ENCODE peak calls at places on chromosomes 6 and 20, in six cellular contexts. Y is transverse colon, Z is IMR-90, G is MM.1S, M is dorsolateral prefrontal cortex, I is psoas muscle. D is an unnamed sample.

GRCh38 chr20:45097485-45098095 is 3.3 kb downstream of the KCNS1 start:
- DNase-seq in G (no peak), Y (peak), Z (no peak), I (no peak), M (no peak), D (peak)

GRCh38 chr6:151148111-151148510 is 91.7 kb upstream of the AKAP12 start:
- DNase-seq in G (no peak), Y (no peak), Z (no peak), I (no peak), M (no peak), D (no peak)

GRCh38 chr6:44349904-44350649 is 7.6 kb downstream of the SPATS1 start:
- DNase-seq in I (no peak), Z (no peak), Y (no peak), M (no peak), G (no peak), D (no peak)

GRCh38 chr6:85132091-85132490 is 317.8 kb upstream of the NT5E start:
- DNase-seq in Z (no peak), Y (no peak), M (no peak), G (no peak), I (no peak), D (no peak)

GRCh38 chr6:148497717-148498116 is 155.1 kb downstream of the SASH1 start:
- DNase-seq in I (no peak), G (no peak), Y (no peak), M (no peak), Z (no peak), D (no peak)

GRCh38 chr20:22682381-22682780 is 98.0 kb upstream of the FOXA2 start:
- DNase-seq in I (no peak), Z (no peak), Y (no peak), M (no peak), G (no peak), D (no peak)

GRCh38 chr20:19313342-19314069 is 101.1 kb downstream of the SLC24A3 start:
- DNase-seq in Y (no peak), M (no peak), G (no peak), I (no peak), Z (no peak), D (no peak)

GRCh38 chr20:21291026-21291425 is 12.1 kb upstream of the XRN2 start:
- DNase-seq in M (no peak), G (no peak), I (no peak), Y (no peak), Z (peak), D (no peak)

GRCh38 chr6:6315660-6316059 is 4.8 kb downstream of the F13A1 start:
- DNase-seq in M (peak), Y (peak), Z (peak), G (peak), I (no peak), D (no peak)

GRCh38 chr6:32973934-32974333 is 5.5 kb downstream of the BRD2 start:
- DNase-seq in Y (no peak), G (peak), M (no peak), Z (peak), I (no peak), D (no peak)

GRCh38 chr6:149856256-149856994 is 7.7 kb downstream of the LRP11 start:
- DNase-seq in I (no peak), G (no peak), Y (no peak), Z (no peak), M (no peak), D (no peak)

GRCh38 chr6:149859368-149859767 is 4.8 kb downstream of the LRP11 start:
- DNase-seq in Z (peak), G (no peak), Y (no peak), I (no peak), M (no peak), D (no peak)

GRCh38 chr6:149855741-149856140 is 8.4 kb downstream of the LRP11 start:
- DNase-seq in G (no peak), Y (no peak), M (no peak), Z (no peak), I (no peak), D (no peak)

GRCh38 chr6:149855040-149855654 is 9.0 kb downstream of the LRP11 start:
- DNase-seq in G (no peak), Z (peak), Y (no peak), I (no peak), M (no peak), D (no peak)

GRCh38 chr6:149857541-149857940 is 6.6 kb downstream of the LRP11 start:
- DNase-seq in Z (no peak), Y (no peak), G (no peak), I (no peak), M (no peak), D (no peak)
- TF ChIP-seq CTCF in Z (no peak), Y (no peak), G (no peak), I (no peak), M (no peak), D (no peak)

DNA sequence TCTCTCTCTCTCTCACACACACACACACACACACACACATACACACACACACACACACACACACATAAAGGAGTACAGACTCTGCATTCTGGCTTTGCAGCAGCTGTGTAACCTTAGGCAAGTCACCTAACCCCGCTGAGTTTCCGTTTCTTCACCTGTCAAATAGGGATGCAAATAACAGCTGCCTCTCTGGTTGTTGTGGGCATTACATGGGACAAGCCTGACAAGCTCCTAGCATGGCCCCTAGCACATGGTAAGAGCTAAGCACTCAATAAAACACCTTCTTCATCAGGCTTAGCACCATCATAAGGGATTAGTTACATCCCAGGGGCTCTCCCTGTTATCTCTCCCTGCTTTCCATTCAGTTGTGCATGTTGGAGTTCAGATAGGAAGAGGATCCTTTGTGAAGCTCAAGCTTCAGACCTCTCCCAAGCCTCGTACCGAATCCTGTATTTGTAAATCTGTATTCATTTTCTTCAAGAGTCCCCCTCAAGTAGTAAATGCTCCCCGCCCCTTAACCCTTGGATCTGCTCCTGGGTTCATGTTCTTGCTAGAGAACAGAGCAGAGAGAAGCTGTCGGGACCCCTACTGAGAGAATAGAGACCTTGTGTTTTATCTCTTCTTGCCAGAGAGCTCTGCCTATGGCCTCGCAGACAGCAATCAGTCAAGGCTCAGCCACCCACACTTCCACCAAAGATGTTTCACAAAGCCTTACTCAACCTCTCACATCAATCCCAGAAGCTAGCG is 2.2 kb downstream of the SLC13A3 start:
- DNase-seq in Z (no peak), M (no peak), I (no peak), Y (no peak), G (no peak), D (no peak)
- H3K27ac ChIP-seq in Z (no peak), M (peak), I (no peak), Y (no peak), G (no peak), D (no peak)

GRCh38 chr20:57435498-57436222 is 44.5 kb downstream of the RBM38 start:
- DNase-seq in M (peak), Y (peak), Z (no peak), I (peak), G (peak), D (peak)
- TF ChIP-seq CTCF in M (peak), Y (no peak), Z (no peak), I (no peak), G (peak), D (no peak)

DNA sequence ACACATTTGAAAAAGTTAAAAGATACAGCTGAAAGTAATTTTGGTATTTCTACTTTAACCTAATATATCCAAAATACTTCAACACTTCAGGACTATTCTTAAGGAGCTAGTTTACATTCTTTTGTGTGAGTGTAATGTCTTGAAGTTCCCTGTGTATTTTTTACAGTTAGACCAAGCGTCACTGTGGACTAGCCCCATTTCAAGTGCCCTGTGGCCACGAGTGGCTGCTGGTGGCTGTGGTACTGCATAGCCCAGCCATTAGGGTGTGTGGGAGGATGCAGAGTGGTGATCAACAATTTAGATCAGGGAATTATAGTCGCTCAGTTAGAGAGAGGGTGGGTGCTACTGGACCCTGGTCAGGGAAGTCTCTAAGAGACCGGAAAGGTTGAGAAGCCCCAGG is 878 bp upstream of the CST5 start:
- DNase-seq in M (no peak), G (no peak), Y (no peak), Z (peak), I (no peak), D (no peak)
- H3K27ac ChIP-seq in M (no peak), G (no peak), Y (no peak), Z (no peak), I (no peak), D (no peak)

DNA sequence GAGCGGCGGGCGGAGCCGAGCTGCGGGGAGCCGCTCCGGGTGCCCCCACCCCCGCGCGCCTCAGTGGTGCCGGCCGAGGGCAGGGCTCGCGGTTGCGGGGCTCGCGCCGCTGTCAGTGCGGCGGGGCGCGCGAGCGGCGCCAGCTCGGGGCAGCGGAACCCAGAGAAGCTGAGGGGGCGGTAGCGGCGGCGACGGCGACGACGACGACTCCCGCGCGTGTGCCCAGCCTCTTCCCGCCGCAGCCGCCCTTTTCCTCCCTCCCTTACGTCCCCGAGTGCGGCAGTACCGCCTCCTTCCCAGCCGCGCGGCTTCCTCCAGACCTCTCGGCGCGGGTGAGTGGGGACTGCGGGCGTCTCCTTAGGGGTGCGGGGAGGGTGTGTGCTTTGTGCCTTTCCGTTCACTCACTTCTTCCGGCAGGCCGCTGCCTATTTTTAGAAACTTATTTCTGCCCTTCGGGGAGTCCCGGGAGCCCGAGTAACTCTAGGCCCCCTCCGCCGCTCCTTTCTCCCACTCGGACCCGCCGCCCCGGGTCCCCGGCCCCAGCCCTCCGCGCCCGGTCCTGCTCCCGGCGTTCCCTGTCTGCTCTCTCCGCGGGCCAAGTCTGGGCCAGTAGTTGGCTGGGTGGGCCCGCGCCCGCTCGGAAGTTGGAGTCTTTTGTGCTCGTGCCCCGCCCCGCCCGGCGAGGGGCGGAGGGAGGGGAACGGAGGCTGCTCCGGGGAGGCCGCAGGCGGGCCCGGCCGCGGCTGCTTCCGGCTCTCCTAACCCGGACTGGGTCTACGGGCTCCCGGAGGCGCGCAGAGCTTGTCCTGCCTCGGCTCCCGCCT is at the start of gene RALY:
- DNase-seq in Z (peak), M (peak), Y (peak), I (peak), G (peak), D (peak)
- TF ChIP-seq CTCF in Z (no peak), M (no peak), Y (no peak), I (no peak), G (no peak), D (no peak)

GRCh38 chr6:88490865-88491264 is 324.7 kb upstream of the CNR1 start:
- DNase-seq in G (no peak), Y (no peak), M (no peak), Z (no peak), I (no peak), D (no peak)
- H3K27ac ChIP-seq in G (no peak), Y (no peak), M (no peak), Z (no peak), I (no peak), D (no peak)

GRCh38 chr6:118771253-118771652 is 119.9 kb upstream of the CEP85L start:
- DNase-seq in I (no peak), G (no peak), Z (no peak), Y (no peak), M (no peak), D (no peak)

GRCh38 chr6:118770835-118771234 is 119.4 kb upstream of the CEP85L start:
- DNase-seq in G (no peak), Y (no peak), M (no peak), Z (no peak), I (no peak), D (no peak)

GRCh38 chr6:118775381-118775780 is 118.6 kb upstream of the ASF1A start:
- DNase-seq in Z (no peak), I (no peak), G (no peak), Y (no peak), M (no peak), D (no peak)

GRCh38 chr6:118774596-118774995 is 119.4 kb upstream of the ASF1A start:
- DNase-seq in G (no peak), Z (no peak), M (no peak), I (no peak), Y (no peak), D (no peak)

DNA sequence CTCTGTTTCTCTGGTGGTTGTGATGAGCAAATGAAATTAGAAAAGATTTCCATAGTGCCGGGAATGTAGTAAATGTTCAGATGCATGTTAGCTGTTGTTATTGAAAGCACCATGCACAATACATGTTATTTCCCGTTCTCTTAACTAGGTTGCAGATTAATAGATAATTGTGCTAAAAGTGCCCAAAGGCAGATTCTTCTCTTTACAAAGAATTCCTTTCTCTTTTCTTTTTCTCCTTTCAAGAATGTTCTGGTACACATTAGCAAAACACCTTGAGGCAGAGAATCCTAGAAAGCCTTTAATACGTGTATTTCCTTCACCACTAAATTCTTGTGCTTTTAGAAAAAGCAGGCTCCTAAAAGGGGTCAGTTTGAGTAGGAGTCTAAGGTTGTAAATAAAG is 121.1 kb upstream of the ASF1A start:
- DNase-seq in M (no peak), I (no peak), Z (no peak), Y (no peak), G (no peak), D (no peak)
- TF ChIP-seq CTCF in M (no peak), I (no peak), Z (no peak), Y (no peak), G (no peak), D (no peak)

GRCh38 chr6:112081569-112081968 is 5.7 kb downstream of the TUBE1 start:
- DNase-seq in Z (no peak), M (no peak), Y (no peak), I (no peak), G (no peak), D (no peak)

GRCh38 chr6:112086744-112087135 is 542 bp downstream of the TUBE1 start:
- DNase-seq in Y (no peak), M (no peak), G (peak), Z (peak), I (no peak), D (no peak)

GRCh38 chr6:112087916-112088315 is 525 bp downstream of the FAM229B start:
- DNase-seq in M (no peak), I (no peak), Y (no peak), Z (peak), G (no peak), D (no peak)

GRCh38 chr6:112085666-112086065 is 1.6 kb downstream of the TUBE1 start:
- DNase-seq in M (no peak), Y (no peak), G (no peak), Z (no peak), I (no peak), D (no peak)

GRCh38 chr6:112087136-112087908 is at the start of the genes FAM229B and TUBE1:
- DNase-seq in Z (peak), I (peak), M (peak), Y (peak), G (peak), D (peak)
- H3K27ac ChIP-seq in Z (peak), I (peak), M (peak), Y (peak), G (peak), D (peak)

D was measured in spleen.